ENCODE peak calls at places on chromosomes 12 and 14, in five cellular contexts. I is CD8-positive, alpha-beta memory T cell; H is Calu3; M is GM18507; D is HCEC 1CT. U is an unnamed sample.

GRCh38 chr12:49089831-49090773 is 4.5 kb downstream of the DHH start:
- DNase-seq in I (no peak), H (peak), M (no peak), D (peak), U (no peak)

GRCh38 chr14:101029668-101030290 is 126.3 kb upstream of the RTL1 start:
- DNase-seq in I (peak), H (no peak), M (no peak), D (no peak), U (no peak)

GRCh38 chr12:77947326-77947725 is 116.6 kb downstream of the NAV3 start:
- DNase-seq in I (no peak), H (no peak), M (no peak), D (peak), U (no peak)

GRCh38 chr14:87148655-87149054 is 844.3 kb downstream of the GALC start:
- DNase-seq in I (no peak), H (no peak), M (no peak), D (no peak), U (no peak)

GRCh38 chr12:76820888-76821482 is 57.1 kb downstream of the ZDHHC17 start:
- DNase-seq in I (no peak), H (peak), M (no peak), D (peak), U (no peak)

GRCh38 chr12:76799362-76799761 is 35.4 kb downstream of the ZDHHC17 start:
- DNase-seq in I (no peak), H (no peak), M (no peak), D (no peak), U (no peak)

GRCh38 chr12:5898874-5899273 is 46.2 kb downstream of the ANO2 start:
- DNase-seq in I (no peak), H (no peak), M (no peak), D (no peak), U (no peak)

GRCh38 chr14:65043893-65044595 is 57.3 kb downstream of the FNTB start:
- DNase-seq in I (no peak), H (no peak), M (no peak), D (no peak), U (no peak)

GRCh38 chr14:23494223-23494622 is 24.7 kb downstream of the NGDN start:
- DNase-seq in I (no peak), H (no peak), M (no peak), D (peak), U (no peak)

GRCh38 chr12:46494424-46494823 is 121.9 kb upstream of the SLC38A2 start:
- DNase-seq in I (no peak), H (no peak), M (no peak), D (peak), U (no peak)

GRCh38 chr14:90484291-90484690 is 87.5 kb downstream of the CALM1 start:
- DNase-seq in I (no peak), H (no peak), M (no peak), D (no peak), U (no peak)

GRCh38 chr12:44247588-44247987 is 411.7 kb downstream of the TMEM117 start:
- DNase-seq in I (no peak), H (no peak), M (no peak), D (no peak), U (no peak)

U was measured in GM12864.